ENCODE peak calls at places on chromosomes 16 and 17, in four cellular contexts. L, B, T and H are unnamed samples.

GRCh38 chr16:47073223-47074155 is 70.3 kb downstream of the NETO2 start:
- DNase-seq in L (no peak), B (no peak), T (no peak), H (no peak)

GRCh38 chr16:75317101-75317522 is 65.7 kb upstream of the BCAR1 start:
- DNase-seq in L (peak), B (no peak), T (no peak), H (no peak)

GRCh38 chr17:37844158-37844976 is 79.8 kb upstream of the TBC1D3K start:
- DNase-seq in L (peak), B (peak), T (peak), H (peak)

GRCh38 chr17:10055251-10055975 is 143.0 kb downstream of the GAS7 start:
- DNase-seq in L (no peak), B (no peak), T (no peak), H (no peak)

GRCh38 chr16:11973065-11973464 is 3.5 kb upstream of the SNX29 start:
- DNase-seq in L (no peak), B (no peak), T (no peak), H (peak)

GRCh38 chr16:72753883-72754282 is 294.0 kb downstream of the ZFHX3 start:
- DNase-seq in L (no peak), B (no peak), T (no peak), H (no peak)

GRCh38 chr17:28228109-28228840 is 90.7 kb upstream of the TMEM97 start:
- DNase-seq in L (peak), B (no peak), T (no peak), H (no peak)

GRCh38 chr17:49980703-49981197 is 11.8 kb downstream of the DLX4 start:
- DNase-seq in L (no peak), B (no peak), T (no peak), H (no peak)

GRCh38 chr17:48055531-48056245 is 7.5 kb downstream of the NFE2L1 start:
- DNase-seq in L (peak), B (no peak), T (peak), H (no peak)

GRCh38 chr17:54426287-54426886 is 474.3 kb upstream of the TOM1L1 start:
- DNase-seq in L (no peak), B (peak), T (no peak), H (no peak)

GRCh38 chr16:66728117-66728787 is 23.2 kb downstream of the DYNC1LI2 start:
- DNase-seq in L (peak), B (no peak), T (peak), H (peak)

GRCh38 chr16:79347176-79347715 is 253.3 kb downstream of the MAF start:
- DNase-seq in L (no peak), B (no peak), T (no peak), H (no peak)

GRCh38 chr16:59210955-59211541 is 476.9 kb upstream of the GOT2 start:
- DNase-seq in L (peak), B (peak), T (peak), H (no peak)

GRCh38 chr16:79949417-79949816 is 348.9 kb upstream of the MAF start:
- DNase-seq in L (no peak), B (no peak), T (no peak), H (no peak)

GRCh38 chr16:15396948-15397594 is 1.5 kb downstream of the MPV17L start:
- DNase-seq in L (no peak), B (no peak), T (no peak), H (no peak)

GRCh38 chr17:73283841-73284282 is 22.2 kb upstream of the CPSF4L start:
- DNase-seq in L (no peak), B (peak), T (no peak), H (no peak)

GRCh38 chr17:76197911-76198310 is 42.4 kb downstream of the RNF157 start:
- DNase-seq in L (no peak), B (no peak), T (no peak), H (no peak)

GRCh38 chr17:79778504-79779087 is 648 bp downstream of the CBX2 start:
- DNase-seq in L (peak), B (peak), T (no peak), H (no peak)

GRCh38 chr16:19179890-19180490 is 11.9 kb downstream of the SYT17 start:
- DNase-seq in L (peak), B (peak), T (peak), H (peak)

GRCh38 chr16:58582133-58582532 is 47.5 kb downstream of the CNOT1 start:
- DNase-seq in L (no peak), B (no peak), T (no peak), H (no peak)

GRCh38 chr16:4500283-4500682 is 24.1 kb downstream of the HMOX2 start:
- DNase-seq in L (peak), B (no peak), T (peak), H (peak)

GRCh38 chr17:74864866-74865395 is 5.2 kb upstream of the GRIN2C start:
- DNase-seq in L (peak), B (peak), T (peak), H (peak)

DNA sequence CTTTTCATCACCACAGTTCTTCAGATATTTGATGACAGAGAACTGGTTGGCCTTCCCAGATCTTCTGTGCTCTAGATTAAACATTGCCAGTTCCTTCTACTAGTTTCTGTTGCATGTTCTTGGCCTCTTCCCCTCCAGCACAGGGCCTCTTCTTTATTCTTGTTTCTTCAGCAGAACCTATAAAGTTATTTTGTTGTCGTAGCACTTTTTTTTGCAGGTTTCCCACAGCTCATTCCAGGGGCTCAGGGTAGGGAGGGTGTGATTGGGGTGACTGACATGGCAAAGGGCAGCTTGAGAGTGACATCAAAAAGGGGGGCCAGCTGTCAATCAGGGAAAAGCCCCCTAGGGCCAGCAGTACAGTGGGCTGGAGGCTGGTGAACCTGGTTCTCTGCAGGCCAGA is 9.4 kb downstream of the CHD9 start:
- DNase-seq in L (no peak), B (no peak), T (no peak), H (no peak)
- H4K91ac ChIP-seq in L (no peak), B (no peak), T (no peak), H (no peak)

GRCh38 chr17:57953703-57954420 is 1.4 kb downstream of the CUEDC1 start:
- DNase-seq in L (no peak), B (no peak), T (no peak), H (no peak)

GRCh38 chr17:57956311-57957119 is 1.3 kb upstream of the CUEDC1 start:
- DNase-seq in L (no peak), B (no peak), T (no peak), H (no peak)

GRCh38 chr17:57953219-57953618 is 2.0 kb downstream of the CUEDC1 start:
- DNase-seq in L (no peak), B (no peak), T (no peak), H (no peak)

GRCh38 chr17:57955183-57955952 is at the start of gene CUEDC1:
- DNase-seq in L (peak), B (peak), T (peak), H (peak)

DNA sequence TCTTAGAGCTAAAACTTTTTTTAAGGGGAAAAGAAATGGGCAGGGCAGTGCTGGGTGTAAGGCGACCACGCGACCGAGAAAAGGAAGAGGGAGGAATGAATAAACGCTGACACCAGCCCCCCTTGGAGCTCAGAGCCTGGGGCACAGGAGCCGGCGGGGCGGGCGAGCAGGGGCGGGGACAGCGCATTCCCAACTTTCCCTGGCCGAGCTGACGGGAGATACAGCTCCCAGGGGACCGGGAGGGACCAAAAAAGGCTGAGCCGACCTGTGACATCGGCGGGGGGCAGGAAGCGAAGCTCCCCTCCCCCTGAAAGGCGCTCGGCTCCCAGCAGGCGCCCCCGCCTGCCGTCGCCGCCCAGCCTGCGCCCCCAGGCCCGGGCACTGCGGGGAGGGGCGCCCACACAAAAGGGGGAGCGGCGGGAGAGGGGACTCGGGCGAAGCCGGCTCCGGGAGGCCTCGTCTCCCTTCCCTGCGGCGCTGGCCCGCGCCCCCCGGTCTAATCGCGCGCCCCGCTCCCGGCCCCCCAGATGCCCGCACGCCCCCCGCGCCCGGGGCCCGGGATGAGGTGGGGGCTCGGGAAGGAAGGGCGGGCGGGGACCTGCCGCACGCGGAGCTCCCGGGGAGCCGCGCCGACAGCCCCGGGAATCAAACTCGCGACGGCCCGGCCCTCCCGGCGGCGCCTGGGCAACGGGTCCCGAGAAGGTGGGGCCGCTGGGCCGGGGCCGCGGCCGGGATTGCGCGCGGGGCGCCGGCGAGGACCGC is 610 bp downstream of the CUEDC1 start:
- DNase-seq in L (peak), B (peak), T (peak), H (peak)
- H4K91ac ChIP-seq in L (peak), B (no peak), T (peak), H (peak)

DNA sequence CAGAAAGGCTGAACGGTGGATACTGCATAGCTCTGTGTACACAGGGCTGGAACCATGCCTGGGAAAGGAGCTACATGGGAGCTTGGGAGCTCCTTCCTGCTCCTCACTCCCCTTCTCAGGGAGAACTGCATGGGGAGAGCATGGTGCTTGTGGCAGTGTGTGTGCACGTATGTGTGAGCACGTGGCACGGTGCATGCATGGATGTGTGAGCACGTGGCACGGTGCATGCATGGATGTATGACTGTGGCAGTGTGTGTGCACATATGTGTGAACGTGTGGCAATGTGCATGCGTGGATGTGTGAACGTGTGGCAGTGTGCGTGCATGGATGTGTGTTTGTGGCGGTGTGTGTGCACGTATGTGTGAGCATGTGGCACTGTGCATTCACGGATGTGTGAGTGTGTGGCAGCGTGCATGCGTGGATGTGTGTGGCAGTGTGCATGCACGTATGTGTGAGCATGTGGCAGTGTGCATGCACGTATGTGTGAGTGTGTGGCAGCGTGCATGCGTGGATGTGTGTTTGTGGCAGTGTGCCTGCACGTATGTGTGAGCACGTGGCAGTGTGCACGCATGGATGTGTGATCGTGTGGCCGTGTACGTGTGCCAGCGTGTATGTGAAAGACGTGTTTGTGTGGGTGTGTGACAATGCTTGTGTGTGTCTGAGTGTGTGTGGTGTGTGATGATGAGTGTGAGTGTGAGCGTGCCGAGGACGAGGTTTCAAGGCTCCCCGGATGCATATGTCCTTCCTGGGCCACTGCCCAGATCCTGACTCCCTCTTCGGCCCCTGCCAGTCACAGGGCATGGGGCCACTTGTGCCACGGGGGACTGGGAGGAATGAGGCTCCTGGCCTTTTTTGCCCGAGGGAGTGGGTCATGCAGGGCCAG is 52.4 kb upstream of the JPH3 start:
- DNase-seq in L (no peak), B (no peak), T (no peak), H (no peak)
- H4K91ac ChIP-seq in L (peak), B (no peak), T (no peak), H (no peak)

DNA sequence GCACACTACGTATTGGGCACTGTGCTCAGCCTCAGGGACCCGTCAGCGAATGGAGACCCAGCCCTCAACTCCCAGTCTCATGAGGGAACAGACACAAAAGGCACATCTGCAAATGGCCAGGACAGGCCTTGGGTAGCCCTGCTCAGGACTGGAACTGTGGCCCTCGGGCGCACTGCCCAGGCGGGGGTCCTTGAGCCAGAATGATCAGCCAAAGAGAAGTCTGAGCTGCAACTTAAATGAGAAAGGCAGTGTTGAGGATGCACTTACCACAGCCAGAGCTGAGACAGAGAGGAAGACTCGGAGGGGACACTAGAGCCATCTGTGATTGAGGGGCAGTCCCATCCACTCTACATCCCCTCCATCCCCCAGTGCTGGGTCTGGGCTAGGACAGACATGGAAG is 117.3 kb downstream of the C16orf95 start:
- DNase-seq in L (no peak), B (no peak), T (no peak), H (no peak)
- H4K91ac ChIP-seq in L (peak), B (peak), T (peak), H (peak)

GRCh38 chr17:41498276-41498675 is 7.1 kb downstream of the KRT13 start:
- DNase-seq in L (peak), B (no peak), T (no peak), H (no peak)
- H4K91ac ChIP-seq in L (no peak), B (no peak), T (peak), H (no peak)

GRCh38 chr16:21157632-21158031 is 842 bp upstream of the LDAF1 start:
- DNase-seq in L (no peak), B (no peak), T (no peak), H (no peak)

GRCh38 chr16:21156767-21157467 is 1.6 kb upstream of the LDAF1 start:
- DNase-seq in L (peak), B (peak), T (peak), H (peak)

GRCh38 chr16:21159281-21159951 is 942 bp downstream of the LDAF1 start:
- DNase-seq in L (peak), B (peak), T (no peak), H (peak)

GRCh38 chr16:21160276-21160675 is 1.8 kb downstream of the LDAF1 start:
- DNase-seq in L (no peak), B (no peak), T (no peak), H (no peak)

GRCh38 chr16:21158208-21159110 is at the start of gene LDAF1:
- DNase-seq in L (peak), B (peak), T (peak), H (peak)
- H4K91ac ChIP-seq in L (no peak), B (no peak), T (peak), H (peak)